ENCODE peak calls at places on chromosomes 12 and 14, in ten cellular contexts. P, H, E, M, Y, L, J, C, W and V are unnamed samples.

GRCh38 chr12:22729898-22730443 is 105.0 kb downstream of the ETNK1 start:
- DNase-seq in J (no peak), Y (no peak), H (no peak), C (no peak), E (no peak), M (no peak), W (no peak), L (no peak), P (no peak), V (no peak)

GRCh38 chr12:111439657-111440151 is 34.0 kb downstream of the SH2B3 start:
- DNase-seq in Y (no peak), H (no peak), L (no peak), P (no peak), E (no peak), W (no peak), J (no peak), M (no peak), C (no peak), V (no peak)

GRCh38 chr12:49346659-49347306 is at the start of gene DNAJC22:
- DNase-seq in W (no peak), Y (no peak), P (peak; percentile 37), C (peak; percentile 80), J (no peak), M (no peak), H (no peak), E (no peak), L (peak; percentile 22), V (peak; percentile 66)

GRCh38 chr12:128813883-128814282 is 9.9 kb downstream of the SLC15A4 start:
- DNase-seq in W (no peak), C (no peak), P (no peak), Y (no peak), H (no peak), M (no peak), J (no peak), L (no peak), E (no peak), V (no peak)

GRCh38 chr14:76203086-76204001 is 51.6 kb downstream of the GPATCH2L start:
- DNase-seq in L (no peak), E (peak; percentile 50), W (no peak), P (peak; percentile 76), M (no peak), H (no peak), C (peak; percentile 76), J (no peak), Y (no peak), V (no peak)

GRCh38 chr12:52080403-52081201 is 1.1 kb downstream of the SMIM41 start:
- DNase-seq in C (no peak), P (no peak), H (no peak), M (no peak), L (no peak), J (no peak), W (no peak), E (peak; percentile 58), Y (no peak), V (no peak)

GRCh38 chr14:63603749-63604277 is 37.9 kb downstream of the WDR89 start:
- DNase-seq in M (no peak), L (no peak), Y (no peak), P (no peak), C (no peak), J (no peak), W (no peak), H (no peak), E (no peak), V (no peak)

GRCh38 chr12:95532851-95533250 is 18.4 kb downstream of the USP44 start:
- DNase-seq in C (no peak), E (no peak), P (no peak), W (no peak), J (no peak), Y (no peak), H (no peak), L (no peak), M (no peak), V (no peak)

GRCh38 chr14:20934148-20934762 is 21.0 kb upstream of the RNASE2 start:
- DNase-seq in H (no peak), L (peak; percentile 29), W (peak; percentile 70), P (peak; percentile 48), Y (peak; percentile 45), E (no peak), M (no peak), C (peak; percentile 21), J (no peak), V (peak; percentile 62)

GRCh38 chr14:37708481-37708880 is 113.1 kb downstream of the TTC6 start:
- DNase-seq in H (no peak), J (no peak), Y (no peak), E (no peak), C (no peak), P (no peak), L (no peak), M (no peak), W (no peak), V (no peak)

GRCh38 chr12:9027156-9027555 is 37.8 kb downstream of the KLRG1 start:
- DNase-seq in L (no peak), C (no peak), J (no peak), Y (no peak), H (no peak), W (no peak), P (no peak), M (no peak), E (no peak), V (no peak)

GRCh38 chr14:67571275-67571990 is 28.6 kb downstream of the PIGH start:
- DNase-seq in Y (peak; percentile 72), E (peak; percentile 43), M (peak; percentile 65), H (peak; percentile 79), W (peak; percentile 74), J (no peak), C (peak; percentile 79), L (peak; percentile 69), P (peak; percentile 55), V (peak; percentile 84)

GRCh38 chr12:51395283-51396230 is 4.4 kb upstream of the GALNT6 start:
- DNase-seq in L (no peak), J (no peak), E (no peak), C (peak; percentile 68), M (no peak), P (no peak), Y (no peak), W (no peak), H (no peak), V (no peak)

GRCh38 chr12:2323538-2324261 is 270.9 kb downstream of the CACNA1C start:
- DNase-seq in H (no peak), C (no peak), P (no peak), W (no peak), J (no peak), L (no peak), Y (no peak), M (no peak), E (no peak), V (no peak)

GRCh38 chr14:73477618-73478266 is 13.0 kb upstream of the RIOX1 start:
- DNase-seq in Y (no peak), P (no peak), C (peak; percentile 70), L (no peak), M (no peak), E (no peak), H (no peak), J (no peak), W (no peak), V (no peak)

GRCh38 chr14:64540208-64541202 is at the start of gene HSPA2:
- DNase-seq in H (peak; percentile 98), Y (peak; percentile 93), C (peak; percentile 96), P (peak; percentile 100), M (peak; percentile 99), L (peak; percentile 99), W (peak; percentile 94), J (peak; percentile 98), E (peak; percentile 98), V (peak; percentile 99)

GRCh38 chr14:92941531-92941930 is 18.6 kb downstream of the CHGA start:
- DNase-seq in L (no peak), M (no peak), J (no peak), Y (no peak), H (no peak), W (no peak), P (no peak), E (no peak), C (no peak), V (no peak)

GRCh38 chr12:72075401-72075800 is 136.8 kb downstream of the TPH2 start:
- DNase-seq in L (no peak), H (no peak), W (no peak), Y (no peak), J (no peak), E (no peak), M (no peak), P (no peak), C (no peak), V (no peak)

GRCh38 chr12:111409403-111410228 is 3.9 kb downstream of the SH2B3 start:
- DNase-seq in P (no peak), L (peak; percentile 37), W (no peak), M (no peak), H (no peak), E (no peak), C (no peak), J (peak; percentile 88), Y (peak; percentile 23), V (no peak)

DNA sequence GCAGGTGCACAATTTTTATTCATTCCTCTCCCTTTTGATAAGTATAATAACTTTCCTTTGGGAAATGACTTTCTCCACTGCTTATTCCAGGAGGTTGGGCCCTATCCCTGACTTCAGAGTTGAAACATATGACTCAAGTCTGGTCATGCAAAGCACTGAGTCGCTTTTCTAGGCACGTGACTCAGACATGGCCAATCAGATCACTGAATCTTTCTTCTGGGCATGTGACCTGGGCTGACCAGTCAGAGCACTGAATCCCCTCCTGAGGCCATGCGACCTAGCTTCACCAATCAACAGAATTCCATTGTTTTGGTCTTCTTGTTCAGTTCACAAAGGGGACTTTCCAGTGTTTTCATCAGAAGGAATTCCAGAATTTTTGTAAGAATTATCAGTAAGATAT is 377.1 kb upstream of the KITLG start:
- DNase-seq in Y (no peak), E (no peak), H (no peak), L (no peak), J (no peak), C (no peak), M (no peak), W (no peak), P (no peak), V (no peak)
- TF ChIP-seq CTCF in Y (no peak), E (no peak), H (no peak), L (no peak), J (no peak), C (no peak), M (no peak), W (no peak), P (no peak), V (no peak)

GRCh38 chr12:48105867-48106563 is at the start of gene SENP1:
- DNase-seq in W (peak; percentile 89), J (peak; percentile 95), H (peak; percentile 91), P (peak; percentile 94), L (peak; percentile 90), E (peak; percentile 88), Y (peak; percentile 78), C (peak; percentile 87), M (peak; percentile 86), V (peak; percentile 86)
- TF ChIP-seq CTCF in W (no peak), J (peak; percentile 30), H (peak; percentile 33), P (no peak), L (peak; percentile 66), E (peak; percentile 48), Y (peak; percentile 26), C (no peak), M (peak; percentile 47), V (no peak)

GRCh38 chr14:25406818-25407217 is 356.9 kb upstream of the STXBP6 start:
- DNase-seq in E (no peak), H (no peak), W (peak; percentile 65), P (peak; percentile 49), Y (peak; percentile 36), M (no peak), L (peak; percentile 29), J (no peak), C (no peak), V (peak; percentile 43)
- TF ChIP-seq CTCF in E (no peak), H (peak; percentile 22), W (peak; percentile 75), P (peak; percentile 13), Y (peak; percentile 71), M (no peak), L (peak; percentile 35), J (no peak), C (no peak), V (peak; percentile 88)

GRCh38 chr14:32345311-32345771 is 16.2 kb downstream of the AKAP6 start:
- DNase-seq in W (no peak), P (peak; percentile 14), E (no peak), L (no peak), C (no peak), Y (no peak), M (no peak), J (no peak), H (no peak), V (no peak)
- TF ChIP-seq CTCF in W (no peak), P (no peak), E (no peak), L (no peak), C (no peak), Y (no peak), M (no peak), J (peak; percentile 29), H (no peak), V (no peak)